ENCODE peak calls at places on chromosomes 12 and 14, in ten cellular contexts. Q is NCI-H1092, A is astrocyte of the spinal cord, W is mesothelial cell of epicardium, E is T-helper 2 cell, H is stromal cell of bone marrow, J is cardiac muscle cell, Y is transverse colon, Z is NCI-H2081, T is body of pancreas. L is an unnamed sample.

GRCh38 chr12:115166698-115167315 is 482.8 kb upstream of the TBX3 start:
- DNase-seq in T (no peak), W (no peak), A (peak), E (no peak), J (no peak), Q (no peak), H (no peak), Y (no peak), Z (no peak), L (no peak)

GRCh38 chr12:14773685-14774073 is 29.6 kb downstream of the WBP11 start:
- DNase-seq in E (peak), W (no peak), H (no peak), A (no peak), T (no peak), Y (no peak), Z (peak), J (no peak), Q (no peak), L (no peak)

GRCh38 chr12:117363953-117364486 is 2.6 kb upstream of the NOS1 start:
- DNase-seq in Z (no peak), Q (no peak), J (no peak), T (no peak), E (no peak), H (no peak), W (no peak), A (no peak), Y (no peak), L (no peak)

GRCh38 chr12:5889381-5890047 is 55.5 kb downstream of the ANO2 start:
- DNase-seq in Q (no peak), A (no peak), Z (peak), T (no peak), E (peak), H (no peak), W (no peak), Y (no peak), J (no peak), L (peak)

GRCh38 chr12:2886768-2887450 is 3.8 kb upstream of the TULP3 start:
- DNase-seq in A (no peak), T (no peak), E (no peak), Y (no peak), Z (no peak), Q (no peak), H (no peak), W (no peak), J (no peak), L (no peak)

GRCh38 chr14:73739174-73739898 is 25.2 kb upstream of the PNMA1 start:
- DNase-seq in W (no peak), Y (no peak), J (no peak), H (no peak), E (no peak), T (no peak), A (no peak), Q (no peak), Z (no peak), L (no peak)

GRCh38 chr12:69502342-69503081 is 32.3 kb downstream of the FRS2 start:
- DNase-seq in J (no peak), A (peak), W (no peak), Y (no peak), T (no peak), E (no peak), Z (no peak), Q (no peak), H (no peak), L (no peak)

GRCh38 chr12:23944067-23944466 is 5.4 kb downstream of the SOX5 start:
- DNase-seq in H (no peak), Z (peak), A (no peak), J (peak), W (no peak), E (no peak), T (no peak), Q (no peak), Y (no peak), L (no peak)

GRCh38 chr12:58247633-58248032 is 306.3 kb downstream of the ATP23 start:
- DNase-seq in E (no peak), W (no peak), J (no peak), A (no peak), Q (no peak), Y (no peak), T (no peak), Z (no peak), H (no peak), L (peak)

GRCh38 chr12:110741371-110741770 is 1.3 kb downstream of the PPP1CC start:
- DNase-seq in Q (no peak), T (no peak), Y (no peak), A (no peak), J (no peak), H (no peak), E (peak), W (no peak), Z (no peak), L (no peak)

GRCh38 chr12:75699728-75700496 is 188.5 kb upstream of the KRR1 start:
- DNase-seq in Z (no peak), J (peak), W (no peak), H (no peak), T (peak), Q (no peak), A (peak), Y (no peak), E (no peak), L (no peak)

GRCh38 chr14:28482644-28483043 is 283.9 kb upstream of the FOXG1 start:
- DNase-seq in Q (no peak), Z (no peak), E (no peak), A (no peak), H (no peak), W (no peak), T (no peak), Y (no peak), J (no peak), L (no peak)

GRCh38 chr14:61252354-61253063 is 28.6 kb downstream of the TMEM30B start:
- DNase-seq in Y (peak), H (peak), A (peak), Q (peak), E (peak), Z (peak), W (peak), T (peak), J (peak), L (peak)

GRCh38 chr12:69008510-69008909 is 75.5 kb upstream of the CPM start:
- DNase-seq in E (no peak), Q (no peak), H (no peak), A (no peak), J (no peak), Y (no peak), W (no peak), T (peak), Z (peak), L (no peak)

GRCh38 chr12:1773937-1774655 is 46.3 kb upstream of the LRTM2 start:
- DNase-seq in H (no peak), Q (no peak), E (no peak), Y (no peak), A (peak), Z (no peak), W (no peak), T (no peak), J (peak), L (no peak)

GRCh38 chr14:71220462-71220861 is 313.2 kb downstream of the PCNX1 start:
- DNase-seq in H (no peak), A (no peak), W (no peak), E (no peak), Q (no peak), Y (no peak), T (no peak), Z (no peak), J (no peak), L (no peak)

GRCh38 chr12:121001060-121001459 is 15.2 kb downstream of the C12orf43 start:
- DNase-seq in Z (no peak), T (no peak), W (no peak), A (no peak), Y (no peak), Q (no peak), H (no peak), E (no peak), J (no peak), L (no peak)

GRCh38 chr14:43988989-43989388 is 518.1 kb downstream of the FSCB start:
- DNase-seq in Y (no peak), E (no peak), W (no peak), A (no peak), T (no peak), J (no peak), Z (no peak), Q (no peak), H (no peak), L (no peak)

GRCh38 chr14:95059126-95059525 is 98.2 kb downstream of the DICER1 start:
- DNase-seq in Q (no peak), Y (no peak), Z (no peak), E (peak), T (no peak), W (no peak), J (no peak), H (no peak), A (no peak), L (no peak)

GRCh38 chr14:96297000-96297399 is 41.0 kb downstream of the BDKRB1 start:
- DNase-seq in H (no peak), E (peak), Y (no peak), J (no peak), W (no peak), A (peak), Z (peak), T (no peak), Q (no peak), L (no peak)

GRCh38 chr12:120353136-120353535 is 15.8 kb downstream of the MSI1 start:
- DNase-seq in H (no peak), W (no peak), T (no peak), A (no peak), Y (no peak), Q (no peak), Z (no peak), J (no peak), E (no peak), L (no peak)

GRCh38 chr12:101706403-101706802 is 9.0 kb downstream of the CHPT1 start:
- DNase-seq in W (no peak), A (no peak), T (no peak), H (no peak), E (no peak), Y (no peak), Q (no peak), Z (no peak), J (no peak), L (no peak)

GRCh38 chr12:49339464-49339861 is 2.5 kb upstream of the C1QL4 start:
- DNase-seq in E (no peak), T (peak), Y (peak), Q (no peak), J (no peak), A (no peak), W (no peak), Z (no peak), H (no peak), L (no peak)

GRCh38 chr14:60862283-60862682 is 118.6 kb downstream of the TRMT5 start:
- DNase-seq in W (no peak), E (no peak), J (peak), H (no peak), T (peak), Q (peak), A (peak), Y (peak), Z (peak), L (no peak)

GRCh38 chr12:105444050-105444808 is 113.7 kb downstream of the C12orf75 start:
- DNase-seq in Z (no peak), E (no peak), Y (no peak), A (no peak), J (no peak), W (no peak), T (no peak), H (no peak), Q (no peak), L (no peak)

GRCh38 chr14:36508418-36509051 is 11.5 kb downstream of the NKX2-1 start:
- DNase-seq in Z (no peak), J (no peak), Y (no peak), Q (no peak), E (no peak), A (no peak), W (no peak), H (no peak), T (no peak), L (no peak)

GRCh38 chr14:94322648-94323570 is at the start of gene SERPINA6:
- DNase-seq in E (no peak), H (no peak), J (no peak), Z (no peak), A (peak), Y (no peak), T (peak), W (no peak), Q (no peak), L (no peak)

GRCh38 chr14:85535916-85536834 is 6.2 kb downstream of the FLRT2 start:
- DNase-seq in H (peak), J (no peak), T (peak), E (no peak), Z (no peak), W (no peak), A (peak), Y (no peak), Q (no peak), L (no peak)

GRCh38 chr12:89621511-89621910 is 87.1 kb downstream of the ATP2B1 start:
- DNase-seq in Q (no peak), H (no peak), Z (no peak), A (no peak), J (no peak), Y (no peak), T (no peak), W (no peak), E (no peak), L (no peak)

GRCh38 chr14:57732886-57733285 is 133.0 kb downstream of the SLC35F4 start:
- DNase-seq in E (no peak), W (no peak), J (no peak), Y (no peak), Q (no peak), Z (peak), H (peak), T (peak), A (peak), L (no peak)